ENCODE peak calls at places on chromosomes 7 and 10, in six cellular contexts. One of them, this sample, is unnamed.

GRCh38 chr7:12685550-12685949 is 1.9 kb upstream of the ARL4A start:
- DNase-seq in HCT116: no peak
- DNase-seq in ascending aorta: peak; percentile 66
- DNase-seq in transverse colon: no peak
- DNase-seq in mammary epithelial cell: no peak
- DNase-seq in spleen: no peak
- DNase-seq in this sample: no peak

GRCh38 chr7:88218836-88219605 is 817 bp downstream of the SRI start:
- DNase-seq in HCT116: no peak
- DNase-seq in transverse colon: peak; percentile 80
- DNase-seq in mammary epithelial cell: peak; percentile 55
- DNase-seq in ascending aorta: peak; percentile 80
- DNase-seq in spleen: peak; percentile 87
- DNase-seq in this sample: peak; percentile 75

GRCh38 chr7:104267701-104268368 is 60.0 kb upstream of the ORC5 start:
- DNase-seq in transverse colon: no peak
- DNase-seq in ascending aorta: no peak
- DNase-seq in mammary epithelial cell: peak; percentile 6
- DNase-seq in HCT116: no peak
- DNase-seq in spleen: no peak
- DNase-seq in this sample: no peak

GRCh38 chr10:94212876-94213595 is 149.7 kb downstream of the NOC3L start:
- DNase-seq in ascending aorta: peak; percentile 80
- DNase-seq in HCT116: peak; percentile 7
- DNase-seq in mammary epithelial cell: no peak
- DNase-seq in transverse colon: peak; percentile 14
- DNase-seq in spleen: no peak
- DNase-seq in this sample: no peak

GRCh38 chr7:3453398-3453797 is 152.3 kb downstream of the SDK1 start:
- DNase-seq in ascending aorta: no peak
- DNase-seq in mammary epithelial cell: no peak
- DNase-seq in transverse colon: no peak
- DNase-seq in spleen: no peak
- DNase-seq in HCT116: no peak
- DNase-seq in this sample: no peak

GRCh38 chr7:98210513-98211220 is 572 bp upstream of the BHLHA15 start:
- DNase-seq in ascending aorta: peak; percentile 65
- DNase-seq in mammary epithelial cell: no peak
- DNase-seq in HCT116: no peak
- DNase-seq in spleen: peak; percentile 75
- DNase-seq in transverse colon: peak; percentile 24
- DNase-seq in this sample: no peak

GRCh38 chr10:110268931-110269640 is 35.6 kb downstream of the SMNDC1 start:
- DNase-seq in transverse colon: no peak
- DNase-seq in HCT116: no peak
- DNase-seq in spleen: no peak
- DNase-seq in ascending aorta: no peak
- DNase-seq in mammary epithelial cell: no peak
- DNase-seq in this sample: no peak

GRCh38 chr10:43390791-43391190 is 18.2 kb downstream of the HNRNPF start:
- DNase-seq in mammary epithelial cell: peak; percentile 28
- DNase-seq in HCT116: no peak
- DNase-seq in spleen: peak; percentile 48
- DNase-seq in ascending aorta: no peak
- DNase-seq in transverse colon: no peak
- DNase-seq in this sample: no peak

GRCh38 chr7:157299613-157300405 is 37.0 kb upstream of the DNAJB6 start:
- DNase-seq in transverse colon: no peak
- DNase-seq in mammary epithelial cell: no peak
- DNase-seq in spleen: peak; percentile 81
- DNase-seq in ascending aorta: no peak
- DNase-seq in HCT116: peak; percentile 36
- DNase-seq in this sample: no peak

GRCh38 chr10:126373982-126374381 is 14.3 kb downstream of the ADAM12 start:
- DNase-seq in mammary epithelial cell: no peak
- DNase-seq in spleen: no peak
- DNase-seq in transverse colon: no peak
- DNase-seq in HCT116: no peak
- DNase-seq in ascending aorta: no peak
- DNase-seq in this sample: no peak

GRCh38 chr7:32158076-32158475 is 87.9 kb upstream of the PDE1C start:
- DNase-seq in spleen: no peak
- DNase-seq in transverse colon: no peak
- DNase-seq in ascending aorta: no peak
- DNase-seq in mammary epithelial cell: no peak
- DNase-seq in HCT116: no peak
- DNase-seq in this sample: no peak

GRCh38 chr7:94042381-94042780 is 38.2 kb upstream of the BET1 start:
- DNase-seq in transverse colon: no peak
- DNase-seq in spleen: no peak
- DNase-seq in mammary epithelial cell: no peak
- DNase-seq in HCT116: no peak
- DNase-seq in ascending aorta: no peak
- DNase-seq in this sample: no peak

GRCh38 chr10:8365935-8366911 is 311.7 kb downstream of the GATA3 start:
- DNase-seq in ascending aorta: no peak
- DNase-seq in HCT116: no peak
- DNase-seq in transverse colon: no peak
- DNase-seq in mammary epithelial cell: peak; percentile 99
- DNase-seq in spleen: no peak
- DNase-seq in this sample: no peak

GRCh38 chr10:12890958-12891357 is 110.6 kb downstream of the CCDC3 start:
- DNase-seq in transverse colon: no peak
- DNase-seq in spleen: no peak
- DNase-seq in ascending aorta: no peak
- DNase-seq in HCT116: no peak
- DNase-seq in mammary epithelial cell: no peak
- DNase-seq in this sample: no peak

GRCh38 chr7:118183254-118183585 is 744 bp upstream of the LSM8 start:
- DNase-seq in ascending aorta: no peak
- DNase-seq in spleen: peak; percentile 65
- DNase-seq in transverse colon: no peak
- DNase-seq in HCT116: no peak
- DNase-seq in mammary epithelial cell: peak; percentile 2
- DNase-seq in this sample: no peak

GRCh38 chr7:979886-980571 is 3.0 kb upstream of the CYP2W1 start:
- DNase-seq in HCT116: no peak
- DNase-seq in mammary epithelial cell: no peak
- DNase-seq in transverse colon: no peak
- DNase-seq in ascending aorta: no peak
- DNase-seq in spleen: no peak
- DNase-seq in this sample: no peak

GRCh38 chr7:24477807-24478655 is 95.2 kb upstream of the PALS2 start:
- DNase-seq in ascending aorta: peak; percentile 85
- DNase-seq in mammary epithelial cell: peak; percentile 3
- DNase-seq in spleen: no peak
- DNase-seq in transverse colon: no peak
- DNase-seq in HCT116: no peak
- DNase-seq in this sample: no peak

GRCh38 chr7:126436213-126436868 is 816.4 kb downstream of the GRM8 start:
- DNase-seq in mammary epithelial cell: no peak
- DNase-seq in spleen: no peak
- DNase-seq in HCT116: no peak
- DNase-seq in transverse colon: no peak
- DNase-seq in ascending aorta: no peak
- DNase-seq in this sample: no peak

GRCh38 chr7:44291066-44291732 is 34.2 kb downstream of the CAMK2B start:
- DNase-seq in transverse colon: peak; percentile 11
- DNase-seq in mammary epithelial cell: no peak
- DNase-seq in ascending aorta: peak; percentile 69
- DNase-seq in spleen: peak; percentile 81
- DNase-seq in HCT116: no peak
- DNase-seq in this sample: peak; percentile 75

GRCh38 chr7:44279731-44280505 is 45.5 kb downstream of the CAMK2B start:
- DNase-seq in spleen: peak; percentile 52
- DNase-seq in HCT116: no peak
- DNase-seq in transverse colon: peak; percentile 4
- DNase-seq in ascending aorta: peak; percentile 42
- DNase-seq in mammary epithelial cell: no peak
- DNase-seq in this sample: peak; percentile 31

GRCh38 chr10:68553138-68553537 is 7.0 kb upstream of the TET1 start:
- DNase-seq in mammary epithelial cell: no peak
- DNase-seq in spleen: no peak
- DNase-seq in HCT116: no peak
- DNase-seq in transverse colon: no peak
- DNase-seq in ascending aorta: no peak
- DNase-seq in this sample: no peak

GRCh38 chr7:123864438-123864837 is 19.5 kb downstream of the HYAL4 start:
- DNase-seq in spleen: no peak
- DNase-seq in ascending aorta: no peak
- DNase-seq in transverse colon: peak; percentile 57
- DNase-seq in HCT116: no peak
- DNase-seq in mammary epithelial cell: no peak
- DNase-seq in this sample: no peak

GRCh38 chr10:10814103-10814502 is 203.6 kb upstream of the CELF2 start:
- DNase-seq in spleen: no peak
- DNase-seq in transverse colon: no peak
- DNase-seq in ascending aorta: no peak
- DNase-seq in mammary epithelial cell: no peak
- DNase-seq in HCT116: no peak
- DNase-seq in this sample: no peak

GRCh38 chr10:98858525-98858924 is 377.1 kb downstream of the HPSE2 start:
- DNase-seq in ascending aorta: no peak
- DNase-seq in HCT116: peak; percentile 39
- DNase-seq in spleen: no peak
- DNase-seq in mammary epithelial cell: no peak
- DNase-seq in transverse colon: no peak
- DNase-seq in this sample: no peak

GRCh38 chr7:130500910-130501309 is 9.0 kb downstream of the MEST start:
- DNase-seq in transverse colon: no peak
- DNase-seq in spleen: no peak
- DNase-seq in ascending aorta: no peak
- DNase-seq in HCT116: no peak
- DNase-seq in mammary epithelial cell: no peak
- DNase-seq in this sample: no peak

GRCh38 chr7:37118029-37118428 is 330.6 kb downstream of the ELMO1 start:
- DNase-seq in HCT116: no peak
- DNase-seq in transverse colon: no peak
- DNase-seq in ascending aorta: no peak
- DNase-seq in spleen: no peak
- DNase-seq in mammary epithelial cell: no peak
- DNase-seq in this sample: no peak

GRCh38 chr7:156059374-156059773 is 247.1 kb upstream of the SHH start:
- DNase-seq in transverse colon: no peak
- DNase-seq in spleen: no peak
- DNase-seq in mammary epithelial cell: no peak
- DNase-seq in ascending aorta: no peak
- DNase-seq in HCT116: no peak
- DNase-seq in this sample: no peak

DNA sequence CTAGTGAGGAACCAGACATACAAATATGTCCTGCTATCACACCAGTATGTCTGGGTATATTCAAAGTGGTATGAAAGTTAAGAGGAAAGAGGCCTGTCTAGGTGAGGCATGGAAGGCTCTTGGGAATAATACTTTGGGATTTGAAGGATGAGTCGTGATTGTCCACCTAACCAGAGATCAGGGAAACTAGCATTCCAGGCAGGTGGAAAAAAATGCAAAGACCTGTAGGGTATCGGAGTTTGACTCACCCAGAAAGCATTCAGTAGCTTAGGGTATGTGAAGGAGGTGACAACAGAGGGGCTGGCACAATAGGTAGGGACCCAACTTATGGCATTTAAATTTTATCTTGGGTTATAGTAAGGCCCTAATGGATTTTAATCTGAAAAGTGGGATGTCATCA is 950 bp upstream of the GCC1 start:
- DNase-seq in ascending aorta: no peak
- DNase-seq in mammary epithelial cell: no peak
- DNase-seq in spleen: no peak
- DNase-seq in HCT116: no peak
- DNase-seq in transverse colon: no peak
- DNase-seq in this sample: no peak
- H3K4me1 ChIP-seq in ascending aorta: peaks cover 44% of the 10 kb centered on the region
- H3K4me1 ChIP-seq in mammary epithelial cell: peaks cover 24% of the 10 kb centered on the region
- H3K4me1 ChIP-seq in spleen: peaks cover 76% of the 10 kb centered on the region
- H3K4me1 ChIP-seq in HCT116: peaks cover 19% of the 10 kb centered on the region
- H3K4me1 ChIP-seq in transverse colon: peaks cover 34% of the 10 kb centered on the region
- H3K4me1 ChIP-seq in this sample: peaks cover 58% of the 10 kb centered on the region

DNA sequence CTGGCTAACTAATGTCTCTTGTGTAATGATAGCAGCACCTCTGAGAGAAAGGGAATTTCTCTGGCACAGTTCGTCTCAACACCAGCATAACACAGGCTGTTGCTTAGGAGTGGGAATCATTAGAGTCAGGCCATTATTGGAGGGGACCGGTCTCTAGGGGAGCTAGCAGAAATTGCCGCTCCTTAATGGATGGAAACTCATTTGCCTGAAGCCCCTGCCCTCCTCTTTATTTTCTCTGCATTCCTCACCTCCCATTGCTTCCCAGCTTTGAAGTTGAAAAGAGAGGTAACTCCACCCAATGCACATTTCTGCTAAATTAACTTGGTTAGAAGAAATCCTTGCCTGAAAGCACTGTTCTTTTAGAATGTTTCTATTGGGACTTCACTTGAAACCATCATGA is 11.9 kb downstream of the LRRC4 start:
- DNase-seq in transverse colon: no peak
- DNase-seq in spleen: no peak
- DNase-seq in ascending aorta: no peak
- DNase-seq in HCT116: no peak
- DNase-seq in mammary epithelial cell: no peak
- DNase-seq in this sample: no peak
- H3K27ac ChIP-seq in transverse colon: no peak overlapping the region
- H3K27ac ChIP-seq in spleen: no peak overlapping the region
- H3K27ac ChIP-seq in ascending aorta: no peak overlapping the region
- H3K27ac ChIP-seq in HCT116: no peak overlapping the region
- H3K27ac ChIP-seq in mammary epithelial cell: no peak overlapping the region
- H3K27ac ChIP-seq in this sample: no peak overlapping the region

DNA sequence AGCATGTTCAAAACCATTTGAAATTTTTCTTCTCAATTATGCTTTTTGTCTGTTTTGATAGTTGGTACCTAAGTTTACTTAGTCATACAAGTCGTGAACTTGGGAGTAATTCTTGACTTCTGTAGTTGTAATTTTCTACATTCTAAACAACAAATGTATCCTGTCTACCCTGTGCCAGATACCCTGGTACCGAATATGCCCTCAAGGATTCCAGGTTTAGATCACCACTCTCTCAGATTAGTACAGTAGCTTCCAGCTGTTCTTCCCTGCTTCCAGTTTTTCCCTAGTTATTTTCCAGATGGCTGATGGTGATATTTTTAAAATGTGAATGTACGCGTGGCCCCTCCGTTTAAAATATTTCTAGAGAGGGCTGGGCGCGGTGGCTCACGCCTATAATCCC is 6.5 kb downstream of the STAM start:
- DNase-seq in spleen: no peak
- DNase-seq in transverse colon: no peak
- DNase-seq in ascending aorta: no peak
- DNase-seq in mammary epithelial cell: no peak
- DNase-seq in HCT116: no peak
- DNase-seq in this sample: no peak
- H3K4me1 ChIP-seq in spleen: peaks cover 53% of the 10 kb centered on the region
- H3K4me1 ChIP-seq in transverse colon: peaks cover 10% of the 10 kb centered on the region
- H3K4me1 ChIP-seq in ascending aorta: peaks cover 43% of the 10 kb centered on the region
- H3K4me1 ChIP-seq in mammary epithelial cell: peaks cover 12% of the 10 kb centered on the region
- H3K4me1 ChIP-seq in HCT116: peaks cover 40% of the 10 kb centered on the region
- H3K4me1 ChIP-seq in this sample: peaks cover 66% of the 10 kb centered on the region

DNA sequence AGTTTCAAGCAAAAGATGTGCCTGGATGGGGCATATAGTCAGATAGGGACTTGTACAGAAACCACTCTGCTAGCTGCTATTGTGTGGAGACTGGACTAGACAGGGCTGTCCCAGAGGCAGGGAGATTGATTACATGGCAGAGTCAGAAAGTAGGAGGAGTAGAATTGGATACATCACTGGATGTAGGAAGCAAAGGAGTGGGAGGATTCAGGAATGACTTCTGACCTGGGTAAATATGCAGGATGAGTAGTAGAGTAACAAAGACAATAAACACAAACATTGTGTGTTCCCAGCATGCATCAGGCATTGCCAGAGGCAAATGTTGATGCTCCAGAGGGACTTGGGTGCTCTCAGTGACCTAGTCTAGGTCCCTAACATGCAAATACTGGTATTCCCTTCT is 30.9 kb upstream of the MAT1A start:
- DNase-seq in transverse colon: no peak
- DNase-seq in HCT116: no peak
- DNase-seq in ascending aorta: no peak
- DNase-seq in spleen: no peak
- DNase-seq in mammary epithelial cell: no peak
- DNase-seq in this sample: no peak
- H3K27ac ChIP-seq in transverse colon: no peak overlapping the region
- H3K27ac ChIP-seq in HCT116: no peak overlapping the region
- H3K27ac ChIP-seq in ascending aorta: no peak overlapping the region
- H3K27ac ChIP-seq in spleen: no peak overlapping the region
- H3K27ac ChIP-seq in mammary epithelial cell: no peak overlapping the region
- H3K27ac ChIP-seq in this sample: no peak overlapping the region

This sample was measured in lower lobe of right lung.